ENCODE peak calls at places on chromosomes 4 and X, in eight cellular contexts. E is fibroblast of mammary gland, J is brain microvascular endothelial cell, S is hepatocyte, F is body of pancreas, K is nephron progenitor cell, Z is lower leg skin, O is Peyer's patch. W is an unnamed sample.

GRCh38 chrX:108270739-108271396 is 167.4 kb downstream of the COL4A6 start:
- DNase-seq in O (no peak), E (peak), Z (no peak), F (no peak), S (peak), K (no peak), J (no peak), W (no peak)

GRCh38 chr4:29970626-29971025 is 749.5 kb upstream of the PCDH7 start:
- DNase-seq in S (peak), Z (no peak), E (peak), F (no peak), J (no peak), K (no peak), O (no peak), W (no peak)

GRCh38 chr4:1318488-1319213 is 28.4 kb upstream of the UVSSA start:
- DNase-seq in Z (no peak), S (no peak), O (no peak), J (no peak), E (no peak), F (peak), K (no peak), W (no peak)

GRCh38 chr4:147638942-147639341 is 21.7 kb downstream of the TMEM184C start:
- DNase-seq in J (no peak), F (no peak), O (no peak), S (no peak), Z (no peak), K (no peak), E (peak), W (no peak)

GRCh38 chr4:173025131-173025530 is 143.5 kb upstream of the GALNT7 start:
- DNase-seq in S (peak), F (peak), J (peak), K (peak), E (peak), O (no peak), Z (peak), W (no peak)

GRCh38 chr4:56892686-56893085 is 15.0 kb upstream of the REST start:
- DNase-seq in J (no peak), Z (no peak), O (no peak), E (no peak), K (no peak), S (no peak), F (no peak), W (no peak)

GRCh38 chr4:4408132-4408523 is 21.2 kb downstream of the NSG1 start:
- DNase-seq in K (no peak), F (no peak), E (no peak), S (no peak), J (no peak), Z (no peak), O (no peak), W (no peak)

GRCh38 chrX:31658360-31658759 is 586.5 kb upstream of the FTHL17 start:
- DNase-seq in Z (no peak), J (no peak), K (no peak), O (no peak), S (peak), F (no peak), E (peak), W (no peak)

GRCh38 chr4:44679060-44679459 is 840 bp downstream of the GUF1 start:
- DNase-seq in S (no peak), K (no peak), Z (no peak), F (no peak), O (no peak), J (no peak), E (no peak), W (no peak)

GRCh38 chrX:20487227-20487626 is 220.5 kb upstream of the RPS6KA3 start:
- DNase-seq in K (no peak), J (peak), S (no peak), F (no peak), O (no peak), Z (no peak), E (peak), W (no peak)

GRCh38 chrX:13188731-13189309 is 131.0 kb downstream of the ATXN3L start:
- DNase-seq in Z (no peak), O (no peak), K (no peak), F (no peak), S (no peak), J (no peak), E (no peak), W (no peak)

GRCh38 chr4:152539556-152540292 is 3.8 kb upstream of the FBXW7 start:
- DNase-seq in J (no peak), K (no peak), F (no peak), S (no peak), E (no peak), O (no peak), Z (no peak), W (no peak)

GRCh38 chr4:86670739-86671138 is 76.6 kb downstream of the PTPN13 start:
- DNase-seq in O (no peak), Z (no peak), E (peak), J (peak), S (no peak), F (no peak), K (no peak), W (no peak)

GRCh38 chrX:71666240-71667223 is 814 bp upstream of the LOC101059915 start:
- DNase-seq in J (no peak), O (no peak), S (no peak), E (no peak), Z (no peak), K (no peak), F (no peak), W (no peak)

GRCh38 chrX:102154218-102154860 is 1.4 kb downstream of the BEX5 start:
- DNase-seq in K (peak), Z (no peak), E (no peak), S (no peak), F (no peak), O (no peak), J (no peak), W (no peak)
- TF ChIP-seq CTCF in K (peak), Z (no peak), E (no peak), S (no peak), F (peak), O (peak), J (no peak), W (peak)

DNA sequence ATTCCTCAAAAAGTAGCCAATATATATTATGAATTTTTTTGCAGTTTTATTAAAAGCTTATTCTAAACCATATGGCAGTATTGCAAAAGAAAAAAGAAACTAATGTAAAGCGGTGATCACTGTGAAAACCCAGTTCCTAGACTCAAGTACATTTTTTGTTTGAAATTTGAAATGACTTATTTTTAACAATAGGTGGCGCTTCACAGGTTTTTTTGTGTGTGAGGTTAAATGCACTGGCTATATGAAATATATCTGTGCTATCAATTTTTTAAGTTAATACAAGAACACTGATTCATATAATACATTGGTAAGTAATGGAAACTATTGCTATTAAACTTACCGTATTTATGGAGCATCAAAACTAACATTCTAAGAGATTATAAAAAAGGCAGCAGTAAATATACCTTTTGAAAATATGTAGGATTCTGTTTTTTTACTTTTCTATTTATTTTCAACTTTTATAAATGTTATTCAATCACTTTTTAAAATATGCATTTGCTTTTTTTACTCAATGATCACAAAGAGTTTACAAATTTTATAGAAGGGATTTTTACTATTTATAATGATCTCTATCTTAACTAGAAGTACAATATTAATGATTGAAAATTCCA is 5.6 kb upstream of the SPRY1 start:
- DNase-seq in O (no peak), J (no peak), E (peak), K (no peak), Z (no peak), F (no peak), S (peak), W (no peak)
- TF ChIP-seq CTCF in O (peak), J (peak), E (peak), K (peak), Z (no peak), F (peak), S (peak), W (peak)

GRCh38 chr4:188941524-188942109 is 802.4 kb downstream of the TRIML1 start:
- DNase-seq in O (no peak), K (no peak), S (peak), F (no peak), Z (no peak), E (peak), J (peak), W (no peak)
- TF ChIP-seq CTCF in O (no peak), K (no peak), S (no peak), F (no peak), Z (no peak), E (no peak), J (no peak), W (no peak)

GRCh38 chr4:105895609-105896460 is 564 bp downstream of the NPNT start:
- DNase-seq in S (peak), Z (no peak), E (no peak), K (peak), J (no peak), F (peak), O (no peak), W (no peak)
- TF ChIP-seq CTCF in S (peak), Z (no peak), E (no peak), K (peak), J (peak), F (peak), O (peak), W (peak)